ENCODE peak calls at places on chromosomes 2 and 18, in six cellular contexts. N is GM13976, I is prostate gland, Z is epithelial cell of esophagus, U is ascending aorta, V is tibial nerve. W is an unnamed sample.

GRCh38 chr18:55300469-55301195 is 287.4 kb downstream of the TCF4 start:
- DNase-seq in I (no peak), Z (no peak), U (no peak), N (no peak), V (no peak), W (no peak)

GRCh38 chr2:72924353-72925240 is 7.3 kb downstream of the EMX1 start:
- DNase-seq in Z (no peak), V (no peak), U (no peak), I (no peak), N (peak), W (no peak)

GRCh38 chr2:240561325-240561971 is 1.3 kb downstream of the DUSP28 start:
- DNase-seq in U (no peak), V (no peak), I (peak), Z (peak), N (peak), W (peak)

GRCh38 chr2:182866461-182867369 is at the start of gene FRZB:
- DNase-seq in I (peak), Z (peak), U (peak), V (peak), N (peak), W (no peak)

GRCh38 chr18:34329840-34330239 is 105.1 kb upstream of the NOL4 start:
- DNase-seq in I (no peak), N (no peak), Z (no peak), U (no peak), V (no peak), W (no peak)

GRCh38 chr2:52342458-52342857 is 1310.5 kb upstream of the NRXN1 start:
- DNase-seq in V (no peak), U (no peak), Z (no peak), N (no peak), I (no peak), W (no peak)

GRCh38 chr2:203340791-203341487 is 12.7 kb downstream of the ABI2 start:
- DNase-seq in Z (peak), N (no peak), I (peak), U (no peak), V (no peak), W (peak)

GRCh38 chr2:40584432-40584831 is 132.5 kb upstream of the SLC8A1 start:
- DNase-seq in Z (peak), V (no peak), U (no peak), N (no peak), I (no peak), W (no peak)

GRCh38 chr18:48951448-48952286 is 902 bp upstream of the SMAD7 start:
- DNase-seq in N (peak), U (no peak), Z (peak), I (peak), V (peak), W (peak)
- TF ChIP-seq CTCF in N (peak), U (peak), Z (peak), I (no peak), V (no peak), W (peak)

GRCh38 chr18:74604774-74605173 is 7.1 kb downstream of the ZNF407 start:
- DNase-seq in N (no peak), I (no peak), U (no peak), V (no peak), Z (no peak), W (no peak)
- TF ChIP-seq CTCF in N (no peak), I (no peak), U (no peak), V (no peak), Z (no peak), W (no peak)

DNA sequence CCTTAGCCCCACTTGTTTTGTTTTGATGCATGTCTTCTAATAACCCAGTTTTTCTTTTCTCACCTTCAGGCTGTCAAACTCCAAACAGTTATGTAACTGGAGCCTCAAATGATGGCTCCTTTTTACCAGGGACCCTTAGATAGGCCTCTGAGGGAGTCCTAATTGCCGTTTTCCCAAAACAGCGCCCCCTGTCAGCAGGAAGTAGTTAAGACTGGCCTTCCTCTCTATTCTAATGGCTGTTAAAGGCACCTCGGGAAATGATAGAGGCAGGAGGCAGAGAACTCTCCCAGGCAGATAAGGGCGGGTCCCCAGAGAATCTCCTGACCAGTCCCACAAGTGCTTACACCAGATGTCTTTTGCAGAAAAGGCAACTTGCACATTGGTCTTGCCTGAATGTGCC is 123.2 kb downstream of the KCNS3 start:
- DNase-seq in U (no peak), Z (no peak), V (no peak), I (no peak), N (no peak), W (no peak)
- TF ChIP-seq CTCF in U (no peak), Z (no peak), V (no peak), I (no peak), N (peak), W (peak)

GRCh38 chr2:208033701-208034502 is 8.6 kb upstream of the PLEKHM3 start:
- DNase-seq in U (no peak), V (no peak), I (peak), Z (peak), N (peak), W (peak)
- TF ChIP-seq CTCF in U (no peak), V (peak), I (peak), Z (peak), N (peak), W (peak)

DNA sequence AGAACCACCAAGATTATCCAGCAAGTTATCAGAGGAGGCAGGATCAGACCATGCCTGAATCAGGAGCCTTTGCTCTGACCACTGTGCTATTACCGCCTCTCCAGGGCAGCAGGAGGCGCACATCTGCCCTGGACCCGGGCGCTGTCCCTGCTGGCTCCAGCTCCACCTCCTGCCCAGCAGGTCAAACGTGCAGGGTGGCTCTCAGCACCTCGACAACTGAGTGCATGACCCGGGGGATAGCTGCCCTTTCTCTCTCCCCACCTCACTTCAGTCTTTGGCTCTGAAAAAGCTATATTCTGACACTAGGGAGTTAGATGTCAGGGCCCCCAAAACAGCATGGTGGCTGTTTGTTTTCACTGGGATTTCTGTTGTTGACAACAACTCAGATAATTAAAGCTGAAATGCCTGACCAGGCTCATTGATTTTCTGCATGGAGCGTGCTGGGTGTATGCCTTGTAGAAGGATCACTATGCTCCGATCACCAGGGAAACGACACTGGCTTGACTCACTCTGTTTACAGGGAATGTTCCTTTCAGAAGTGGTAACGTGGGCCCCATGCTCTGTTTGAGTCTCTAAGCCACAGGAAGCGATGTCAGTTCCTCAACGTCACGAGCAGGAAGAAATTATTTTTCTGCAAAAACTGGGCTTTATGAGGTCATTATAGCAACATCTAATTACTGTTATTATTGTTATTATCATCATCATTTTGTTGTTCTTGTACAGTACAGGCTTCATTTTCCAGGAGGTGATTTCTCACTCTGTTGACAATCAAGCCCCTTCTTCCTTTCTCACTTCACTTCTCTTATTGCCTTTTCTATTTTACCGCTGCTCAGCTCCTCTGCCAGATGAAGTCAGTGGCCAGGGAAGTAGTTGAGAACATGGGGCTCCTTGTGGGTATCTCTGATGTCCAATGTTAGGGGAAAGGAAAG is 125.6 kb downstream of the PLB1 start:
- DNase-seq in V (peak), U (peak), N (peak), I (peak), Z (peak), W (peak)
- TF ChIP-seq CTCF in V (no peak), U (no peak), N (peak), I (no peak), Z (peak), W (peak)

DNA sequence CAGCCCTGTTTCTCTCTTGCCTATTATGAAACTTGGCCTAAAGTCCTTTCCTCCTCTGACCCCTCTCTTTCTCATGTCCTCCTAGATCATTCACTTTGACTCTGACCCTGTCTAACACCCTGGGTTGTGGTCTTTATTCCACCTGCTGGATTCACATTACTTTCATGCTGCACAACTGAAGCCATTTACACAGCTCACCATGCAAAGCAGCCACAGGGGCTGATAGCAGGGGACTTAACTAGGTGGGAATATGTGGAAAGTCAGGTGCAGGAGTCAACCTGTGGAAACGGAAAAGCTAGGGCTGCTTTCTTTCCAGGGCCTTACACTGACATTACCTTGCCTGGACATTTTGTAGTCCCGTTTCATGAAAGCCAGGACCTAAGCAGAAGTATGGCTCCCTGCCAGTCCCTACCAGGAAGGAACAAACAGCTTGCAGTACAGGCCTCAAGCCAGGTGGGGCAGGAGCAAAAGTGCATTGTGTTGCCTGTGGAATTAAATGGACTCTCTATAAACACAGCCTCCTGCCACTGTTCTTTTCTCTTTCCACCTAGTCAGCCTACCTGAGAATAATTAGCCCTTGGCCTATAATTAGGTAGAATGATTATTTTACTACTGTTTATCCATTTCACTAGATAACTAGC is 11.8 kb downstream of the MAPRE3 start:
- DNase-seq in N (no peak), U (no peak), V (no peak), Z (peak), I (peak), W (peak)
- TF ChIP-seq CTCF in N (peak), U (peak), V (peak), Z (peak), I (peak), W (peak)